ENCODE peak calls at places on chromosomes 5 and 9, in eight cellular contexts. One of them, this sample, is unnamed.

GRCh38 chr5:73028991-73029540 is 73.2 kb downstream of the FCHO2 start:
- DNase-seq in pancreas: no peak
- DNase-seq in H9: no peak
- DNase-seq in PC-3: no peak
- DNase-seq in gastrocnemius medialis: no peak
- DNase-seq in heart left ventricle: no peak
- DNase-seq in mammary epithelial cell: no peak
- DNase-seq in OCI-LY7: no peak
- DNase-seq in this sample: no peak

GRCh38 chr9:123742009-123742767 is 187.7 kb downstream of the DENND1A start:
- DNase-seq in heart left ventricle: peak; percentile 42
- DNase-seq in OCI-LY7: no peak
- DNase-seq in pancreas: no peak
- DNase-seq in mammary epithelial cell: no peak
- DNase-seq in PC-3: no peak
- DNase-seq in H9: no peak
- DNase-seq in gastrocnemius medialis: no peak
- DNase-seq in this sample: no peak

GRCh38 chr5:73945505-73945904 is 319.5 kb downstream of the ARHGEF28 start:
- DNase-seq in PC-3: no peak
- DNase-seq in H9: no peak
- DNase-seq in gastrocnemius medialis: no peak
- DNase-seq in mammary epithelial cell: no peak
- DNase-seq in OCI-LY7: no peak
- DNase-seq in heart left ventricle: no peak
- DNase-seq in pancreas: no peak
- DNase-seq in this sample: no peak

GRCh38 chr5:110414360-110414759 is 312.1 kb downstream of the TMEM232 start:
- DNase-seq in pancreas: no peak
- DNase-seq in OCI-LY7: no peak
- DNase-seq in mammary epithelial cell: no peak
- DNase-seq in heart left ventricle: no peak
- DNase-seq in PC-3: peak; percentile 31
- DNase-seq in H9: no peak
- DNase-seq in gastrocnemius medialis: no peak
- DNase-seq in this sample: no peak

GRCh38 chr9:73074176-73074708 is 77.4 kb upstream of the ANXA1 start:
- DNase-seq in heart left ventricle: no peak
- DNase-seq in H9: no peak
- DNase-seq in OCI-LY7: no peak
- DNase-seq in gastrocnemius medialis: no peak
- DNase-seq in PC-3: peak; percentile 22
- DNase-seq in mammary epithelial cell: no peak
- DNase-seq in pancreas: no peak
- DNase-seq in this sample: no peak

GRCh38 chr5:135130526-135131215 is 96.6 kb upstream of the PITX1 start:
- DNase-seq in OCI-LY7: no peak
- DNase-seq in PC-3: no peak
- DNase-seq in mammary epithelial cell: no peak
- DNase-seq in pancreas: no peak
- DNase-seq in gastrocnemius medialis: no peak
- DNase-seq in H9: no peak
- DNase-seq in heart left ventricle: no peak
- DNase-seq in this sample: no peak

GRCh38 chr5:139903805-139904565 is 108.4 kb downstream of the PSD2 start:
- DNase-seq in PC-3: no peak
- DNase-seq in mammary epithelial cell: peak; percentile 14
- DNase-seq in heart left ventricle: no peak
- DNase-seq in OCI-LY7: no peak
- DNase-seq in H9: peak; percentile 56
- DNase-seq in gastrocnemius medialis: no peak
- DNase-seq in pancreas: no peak
- DNase-seq in this sample: no peak

GRCh38 chr5:140398379-140398811 is 3.2 kb upstream of the ANKHD1 start:
- DNase-seq in gastrocnemius medialis: no peak
- DNase-seq in mammary epithelial cell: peak; percentile 82
- DNase-seq in OCI-LY7: no peak
- DNase-seq in PC-3: peak; percentile 88
- DNase-seq in heart left ventricle: no peak
- DNase-seq in pancreas: no peak
- DNase-seq in H9: no peak
- DNase-seq in this sample: no peak

GRCh38 chr9:87606921-87607521 is 109.4 kb downstream of the DAPK1 start:
- DNase-seq in gastrocnemius medialis: no peak
- DNase-seq in pancreas: no peak
- DNase-seq in OCI-LY7: no peak
- DNase-seq in heart left ventricle: no peak
- DNase-seq in H9: no peak
- DNase-seq in PC-3: no peak
- DNase-seq in mammary epithelial cell: peak; percentile 34
- DNase-seq in this sample: no peak

DNA sequence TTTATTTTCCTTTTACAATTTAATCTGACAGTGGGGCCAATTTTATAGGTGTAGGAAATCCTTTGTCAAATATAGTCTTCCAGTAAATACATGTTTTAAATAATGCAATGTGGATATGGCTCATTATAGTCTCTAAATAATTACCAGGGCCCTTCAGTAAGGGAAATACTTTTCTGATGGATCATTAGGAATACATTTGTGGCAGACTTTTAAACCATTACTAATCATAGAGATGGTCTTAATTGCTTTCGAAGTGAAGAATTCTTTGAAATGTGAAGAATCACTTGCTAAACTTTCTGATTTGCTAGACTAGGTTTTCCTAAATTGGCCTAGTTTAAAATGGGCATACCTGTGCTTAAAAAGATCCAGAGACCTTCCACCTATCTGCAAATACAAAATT is 105.6 kb upstream of the ELL2 start:
- DNase-seq in mammary epithelial cell: no peak
- DNase-seq in pancreas: no peak
- DNase-seq in heart left ventricle: no peak
- DNase-seq in OCI-LY7: no peak
- DNase-seq in gastrocnemius medialis: no peak
- DNase-seq in H9: no peak
- DNase-seq in PC-3: peak; percentile 27
- DNase-seq in this sample: no peak
- H3K27ac ChIP-seq in mammary epithelial cell: peak overlapping the region; percentile 89
- H3K27ac ChIP-seq in pancreas: no peak overlapping the region
- H3K27ac ChIP-seq in heart left ventricle: no peak overlapping the region
- H3K27ac ChIP-seq in OCI-LY7: no peak overlapping the region
- H3K27ac ChIP-seq in gastrocnemius medialis: no peak overlapping the region
- H3K27ac ChIP-seq in H9: no peak overlapping the region
- H3K27ac ChIP-seq in PC-3: peak overlapping the region; percentile 72
- H3K27ac ChIP-seq in this sample: no peak overlapping the region

GRCh38 chr5:113092683-113093082 is 116.1 kb downstream of the DCP2 start:
- DNase-seq in OCI-LY7: no peak
- DNase-seq in heart left ventricle: no peak
- DNase-seq in pancreas: no peak
- DNase-seq in gastrocnemius medialis: no peak
- DNase-seq in mammary epithelial cell: peak; percentile 84
- DNase-seq in H9: no peak
- DNase-seq in PC-3: peak; percentile 59
- DNase-seq in this sample: no peak

GRCh38 chr5:113093561-113093960 is 117.0 kb downstream of the DCP2 start:
- DNase-seq in gastrocnemius medialis: no peak
- DNase-seq in heart left ventricle: no peak
- DNase-seq in pancreas: no peak
- DNase-seq in mammary epithelial cell: no peak
- DNase-seq in OCI-LY7: no peak
- DNase-seq in H9: no peak
- DNase-seq in PC-3: peak; percentile 43
- DNase-seq in this sample: no peak

GRCh38 chr5:113090336-113091106 is 113.9 kb downstream of the DCP2 start:
- DNase-seq in mammary epithelial cell: peak; percentile 17
- DNase-seq in PC-3: no peak
- DNase-seq in gastrocnemius medialis: no peak
- DNase-seq in H9: no peak
- DNase-seq in OCI-LY7: no peak
- DNase-seq in heart left ventricle: no peak
- DNase-seq in pancreas: no peak
- DNase-seq in this sample: no peak

GRCh38 chr5:113089653-113090335 is 113.2 kb downstream of the DCP2 start:
- DNase-seq in gastrocnemius medialis: no peak
- DNase-seq in PC-3: no peak
- DNase-seq in H9: no peak
- DNase-seq in pancreas: no peak
- DNase-seq in mammary epithelial cell: no peak
- DNase-seq in heart left ventricle: no peak
- DNase-seq in OCI-LY7: no peak
- DNase-seq in this sample: no peak

DNA sequence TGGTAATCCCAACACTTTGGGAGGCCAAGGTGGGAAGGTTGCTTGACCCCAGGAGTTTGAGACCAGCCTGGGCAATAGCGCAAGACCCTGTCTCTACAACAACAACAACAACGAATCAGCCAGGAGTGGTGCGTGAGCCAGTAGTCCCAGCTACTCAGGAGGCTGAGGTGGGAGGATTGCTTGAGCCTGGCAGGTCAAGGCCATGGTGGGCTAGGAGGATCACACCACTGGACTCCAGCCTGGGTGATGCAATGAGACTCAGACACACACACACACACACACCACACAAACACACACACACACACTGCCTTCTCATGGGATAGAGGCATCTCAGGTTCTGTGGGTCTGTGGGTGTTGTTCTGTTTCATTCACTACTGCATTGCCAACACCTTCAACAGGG is 115.0 kb downstream of the DCP2 start:
- DNase-seq in pancreas: no peak
- DNase-seq in PC-3: no peak
- DNase-seq in OCI-LY7: no peak
- DNase-seq in H9: no peak
- DNase-seq in gastrocnemius medialis: no peak
- DNase-seq in mammary epithelial cell: no peak
- DNase-seq in heart left ventricle: no peak
- DNase-seq in this sample: no peak
- H3K27ac ChIP-seq in pancreas: no peak overlapping the region
- H3K27ac ChIP-seq in PC-3: no peak overlapping the region
- H3K27ac ChIP-seq in OCI-LY7: no peak overlapping the region
- H3K27ac ChIP-seq in H9: no peak overlapping the region
- H3K27ac ChIP-seq in gastrocnemius medialis: no peak overlapping the region
- H3K27ac ChIP-seq in mammary epithelial cell: no peak overlapping the region
- H3K27ac ChIP-seq in heart left ventricle: no peak overlapping the region
- H3K27ac ChIP-seq in this sample: no peak overlapping the region

GRCh38 chr9:129897263-129897662 is 62.0 kb downstream of the USP20 start:
- DNase-seq in pancreas: no peak
- DNase-seq in OCI-LY7: no peak
- DNase-seq in mammary epithelial cell: no peak
- DNase-seq in gastrocnemius medialis: no peak
- DNase-seq in heart left ventricle: no peak
- DNase-seq in H9: no peak
- DNase-seq in PC-3: no peak
- DNase-seq in this sample: no peak

GRCh38 chr9:129891519-129891918 is 56.3 kb downstream of the USP20 start:
- DNase-seq in OCI-LY7: no peak
- DNase-seq in PC-3: no peak
- DNase-seq in gastrocnemius medialis: no peak
- DNase-seq in heart left ventricle: no peak
- DNase-seq in pancreas: no peak
- DNase-seq in mammary epithelial cell: no peak
- DNase-seq in H9: no peak
- DNase-seq in this sample: no peak

GRCh38 chr9:129895376-129896268 is 60.4 kb downstream of the USP20 start:
- DNase-seq in OCI-LY7: no peak
- DNase-seq in PC-3: no peak
- DNase-seq in pancreas: no peak
- DNase-seq in gastrocnemius medialis: no peak
- DNase-seq in heart left ventricle: no peak
- DNase-seq in mammary epithelial cell: no peak
- DNase-seq in H9: no peak
- DNase-seq in this sample: no peak

GRCh38 chr9:129898205-129898604 is 62.9 kb downstream of the USP20 start:
- DNase-seq in mammary epithelial cell: no peak
- DNase-seq in pancreas: no peak
- DNase-seq in H9: no peak
- DNase-seq in gastrocnemius medialis: no peak
- DNase-seq in heart left ventricle: peak; percentile 19
- DNase-seq in PC-3: peak; percentile 14
- DNase-seq in OCI-LY7: no peak
- DNase-seq in this sample: no peak

GRCh38 chr9:129894106-129894823 is 59.0 kb downstream of the USP20 start:
- DNase-seq in pancreas: no peak
- DNase-seq in gastrocnemius medialis: no peak
- DNase-seq in mammary epithelial cell: no peak
- DNase-seq in heart left ventricle: no peak
- DNase-seq in PC-3: no peak
- DNase-seq in H9: no peak
- DNase-seq in OCI-LY7: no peak
- DNase-seq in this sample: no peak
- H3K27ac ChIP-seq in pancreas: no peak overlapping the region
- H3K27ac ChIP-seq in gastrocnemius medialis: no peak overlapping the region
- H3K27ac ChIP-seq in mammary epithelial cell: no peak overlapping the region
- H3K27ac ChIP-seq in heart left ventricle: peak overlapping the region; percentile 24
- H3K27ac ChIP-seq in PC-3: no peak overlapping the region
- H3K27ac ChIP-seq in H9: no peak overlapping the region
- H3K27ac ChIP-seq in OCI-LY7: peak overlapping the region; percentile 1
- H3K27ac ChIP-seq in this sample: no peak overlapping the region

GRCh38 chr9:110892689-110893088 is 145.6 kb downstream of the LPAR1 start:
- DNase-seq in OCI-LY7: no peak
- DNase-seq in heart left ventricle: no peak
- DNase-seq in H9: no peak
- DNase-seq in pancreas: no peak
- DNase-seq in PC-3: no peak
- DNase-seq in mammary epithelial cell: no peak
- DNase-seq in gastrocnemius medialis: no peak
- DNase-seq in this sample: no peak

GRCh38 chr9:110886832-110887231 is 151.4 kb downstream of the LPAR1 start:
- DNase-seq in gastrocnemius medialis: no peak
- DNase-seq in heart left ventricle: no peak
- DNase-seq in H9: no peak
- DNase-seq in OCI-LY7: no peak
- DNase-seq in mammary epithelial cell: peak; percentile 23
- DNase-seq in PC-3: no peak
- DNase-seq in pancreas: no peak
- DNase-seq in this sample: no peak

GRCh38 chr9:110891760-110892159 is 146.5 kb downstream of the LPAR1 start:
- DNase-seq in OCI-LY7: no peak
- DNase-seq in H9: no peak
- DNase-seq in heart left ventricle: no peak
- DNase-seq in pancreas: no peak
- DNase-seq in PC-3: peak; percentile 66
- DNase-seq in mammary epithelial cell: no peak
- DNase-seq in gastrocnemius medialis: no peak
- DNase-seq in this sample: no peak

GRCh38 chr9:110887276-110887675 is 151.0 kb downstream of the LPAR1 start:
- DNase-seq in gastrocnemius medialis: no peak
- DNase-seq in H9: no peak
- DNase-seq in OCI-LY7: no peak
- DNase-seq in PC-3: no peak
- DNase-seq in heart left ventricle: no peak
- DNase-seq in pancreas: no peak
- DNase-seq in mammary epithelial cell: no peak
- DNase-seq in this sample: no peak

DNA sequence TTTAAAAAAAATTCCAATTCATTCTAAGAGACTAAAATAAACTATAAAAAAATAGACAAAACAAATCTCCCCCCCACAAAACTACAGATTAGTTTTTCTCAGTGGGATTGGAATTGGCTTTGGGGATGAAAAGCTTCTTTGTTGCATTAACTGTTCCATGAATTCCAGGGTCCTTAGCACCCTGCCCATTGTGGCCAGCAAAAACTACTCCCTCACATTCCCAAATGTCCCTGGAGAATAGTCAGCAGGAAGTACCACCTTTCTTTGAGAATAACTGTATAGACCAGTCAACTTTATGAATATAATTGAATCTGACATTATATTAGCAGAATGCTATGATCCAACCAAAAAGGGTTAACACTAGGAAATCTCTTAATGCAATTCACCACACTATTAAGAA is 147.9 kb downstream of the LPAR1 start:
- DNase-seq in PC-3: no peak
- DNase-seq in H9: no peak
- DNase-seq in pancreas: no peak
- DNase-seq in gastrocnemius medialis: no peak
- DNase-seq in heart left ventricle: no peak
- DNase-seq in mammary epithelial cell: no peak
- DNase-seq in OCI-LY7: no peak
- DNase-seq in this sample: no peak
- H3K27ac ChIP-seq in PC-3: no peak overlapping the region
- H3K27ac ChIP-seq in H9: no peak overlapping the region
- H3K27ac ChIP-seq in pancreas: no peak overlapping the region
- H3K27ac ChIP-seq in gastrocnemius medialis: no peak overlapping the region
- H3K27ac ChIP-seq in heart left ventricle: no peak overlapping the region
- H3K27ac ChIP-seq in mammary epithelial cell: no peak overlapping the region
- H3K27ac ChIP-seq in OCI-LY7: no peak overlapping the region
- H3K27ac ChIP-seq in this sample: no peak overlapping the region